ENCODE peak calls at places on chromosomes 12 and 14, in six cellular contexts. C is Caco-2, U is thoracic aorta, Y is K562, F is AG09309, R is OCI-LY7. K is an unnamed sample.

GRCh38 chr14:60738843-60739508 is 4.4 kb downstream of the MNAT1 start:
- DNase-seq in F (no peak), U (no peak), C (no peak), Y (no peak), R (no peak), K (no peak)

GRCh38 chr12:25648460-25648859 is 95.4 kb upstream of the LMNTD1 start:
- DNase-seq in U (no peak), R (no peak), C (peak; percentile 39), F (peak; percentile 25), Y (no peak), K (no peak)

GRCh38 chr12:98422809-98423208 is 92.6 kb upstream of the TMPO start:
- DNase-seq in F (no peak), C (peak; percentile 39), Y (no peak), R (no peak), U (no peak), K (peak; percentile 29)

GRCh38 chr12:101862245-101862644 is 15.1 kb upstream of the DRAM1 start:
- DNase-seq in C (no peak), Y (no peak), R (no peak), F (no peak), U (no peak), K (no peak)

GRCh38 chr14:65070710-65071033 is 31.6 kb downstream of the MAX start:
- DNase-seq in F (no peak), Y (no peak), R (no peak), U (no peak), C (no peak), K (no peak)

GRCh38 chr14:53946404-53947400 is 9.9 kb downstream of the BMP4 start:
- DNase-seq in U (no peak), R (no peak), C (no peak), F (no peak), Y (no peak), K (no peak)

GRCh38 chr14:41285193-41285748 is 321.4 kb upstream of the LRFN5 start:
- DNase-seq in U (no peak), R (peak; percentile 12), F (no peak), C (peak; percentile 68), Y (no peak), K (peak; percentile 40)

GRCh38 chr12:91289881-91290280 is 107.3 kb upstream of the DCN start:
- DNase-seq in C (no peak), R (no peak), F (no peak), U (no peak), Y (no peak), K (no peak)

GRCh38 chr14:76720382-76720813 is 40.9 kb upstream of the VASH1 start:
- DNase-seq in R (peak; percentile 61), F (no peak), C (no peak), Y (peak; percentile 22), U (no peak), K (peak; percentile 36)

GRCh38 chr12:38771871-38772270 is 133.5 kb downstream of the CPNE8 start:
- DNase-seq in C (no peak), Y (no peak), F (no peak), R (no peak), U (no peak), K (no peak)

GRCh38 chr14:92635031-92635430 is 113.4 kb downstream of the LGMN start:
- DNase-seq in Y (no peak), R (no peak), U (no peak), F (no peak), C (no peak), K (no peak)

GRCh38 chr12:6917491-6918231 is 3.3 kb downstream of the ENO2 start:
- DNase-seq in F (no peak), C (no peak), Y (no peak), U (no peak), R (no peak), K (no peak)

GRCh38 chr14:100082723-100083122 is 17.5 kb downstream of the EVL start:
- DNase-seq in U (no peak), F (no peak), C (no peak), R (no peak), Y (no peak), K (no peak)

GRCh38 chr12:102573237-102573636 is 92.9 kb upstream of the IGF1 start:
- DNase-seq in Y (no peak), C (no peak), U (no peak), F (no peak), R (no peak), K (no peak)

GRCh38 chr12:88291498-88292131 is 149.5 kb downstream of the TMTC3 start:
- DNase-seq in F (no peak), Y (no peak), U (no peak), C (no peak), R (no peak), K (no peak)

GRCh38 chr14:33773205-33774030 is 177.5 kb downstream of the EGLN3 start:
- DNase-seq in Y (no peak), U (no peak), R (peak; percentile 10), F (no peak), C (no peak), K (no peak)

GRCh38 chr14:47194051-47194450 is 481.4 kb downstream of the MDGA2 start:
- DNase-seq in F (no peak), R (no peak), U (no peak), C (no peak), Y (no peak), K (no peak)

GRCh38 chr12:31479516-31480210 is 111.3 kb downstream of the DENND5B start:
- DNase-seq in F (no peak), R (peak; percentile 14), U (no peak), Y (no peak), C (no peak), K (no peak)

GRCh38 chr12:4909734-4910501 is at the start of gene KCNA1:
- DNase-seq in Y (no peak), C (no peak), F (no peak), R (no peak), U (no peak), K (no peak)

GRCh38 chr14:67962215-67962644 is 142.7 kb downstream of the RAD51B start:
- DNase-seq in C (no peak), F (no peak), R (peak; percentile 80), Y (no peak), U (no peak), K (no peak)

GRCh38 chr14:104356738-104357688 is 218.6 kb downstream of the KIF26A start:
- DNase-seq in F (no peak), R (no peak), Y (no peak), C (no peak), U (no peak), K (no peak)

GRCh38 chr12:57087689-57088441 is 1.0 kb upstream of the NAB2 start:
- DNase-seq in C (peak; percentile 81), F (peak; percentile 92), Y (peak; percentile 90), U (peak; percentile 81), R (peak; percentile 77), K (peak; percentile 60)

GRCh38 chr14:52918486-52918885 is 32.4 kb downstream of the FERMT2 start:
- DNase-seq in R (no peak), C (no peak), Y (no peak), U (no peak), F (no peak), K (no peak)

GRCh38 chr14:94476018-94476417 is at the start of gene SERPINA9:
- DNase-seq in F (no peak), C (no peak), U (no peak), R (no peak), Y (no peak), K (no peak)

GRCh38 chr14:96588410-96589249 is 86.4 kb downstream of the PAPOLA start:
- DNase-seq in C (no peak), Y (no peak), U (no peak), F (no peak), R (no peak), K (no peak)

GRCh38 chr12:25384954-25385216 is 134.2 kb upstream of the KRAS start:
- DNase-seq in R (peak; percentile 11), C (no peak), Y (no peak), F (no peak), U (no peak), K (no peak)

GRCh38 chr14:96078687-96079016 is 39.5 kb downstream of the C14orf132 start:
- DNase-seq in R (no peak), U (no peak), F (no peak), C (no peak), Y (no peak), K (no peak)

GRCh38 chr12:93883436-93884154 is 206.4 kb downstream of the CRADD start:
- DNase-seq in C (no peak), F (peak; percentile 51), R (no peak), U (no peak), Y (no peak), K (no peak)

GRCh38 chr12:124248862-124249825 is 45.7 kb upstream of the RFLNA start:
- DNase-seq in R (no peak), C (no peak), Y (no peak), U (no peak), F (no peak), K (no peak)

GRCh38 chr14:89720741-89721315 is 233.7 kb downstream of the EFCAB11 start:
- DNase-seq in Y (no peak), C (no peak), F (no peak), U (no peak), R (peak; percentile 83), K (no peak)

GRCh38 chr12:105995986-105996385 is 142.8 kb downstream of the NUAK1 start:
- DNase-seq in Y (no peak), C (no peak), U (no peak), F (peak; percentile 85), R (no peak), K (no peak)

GRCh38 chr12:98470469-98471082 is 44.8 kb upstream of the TMPO start:
- DNase-seq in Y (no peak), R (no peak), U (no peak), C (no peak), F (no peak), K (no peak)

GRCh38 chr14:77139540-77140342 is 1.9 kb downstream of the ZDHHC22 start:
- DNase-seq in U (no peak), R (peak; percentile 43), Y (peak; percentile 66), F (no peak), C (peak; percentile 69), K (peak; percentile 29)

GRCh38 chr12:3380200-3381020 is 110.6 kb upstream of the PRMT8 start:
- DNase-seq in U (no peak), Y (no peak), C (no peak), R (no peak), F (no peak), K (no peak)
- H3K4me3 ChIP-seq in U (no peak overlapping the region), Y (no peak overlapping the region), C (no peak overlapping the region), R (no peak overlapping the region), F (no peak overlapping the region), K (no peak overlapping the region)

GRCh38 chr12:52081263-52081733 is 1.8 kb downstream of the SMIM41 start:
- DNase-seq in C (no peak), Y (no peak), U (no peak), R (peak; percentile 93), F (no peak), K (no peak)
- H3K4me3 ChIP-seq in C (no peak overlapping the region), Y (no peak overlapping the region), U (no peak overlapping the region), R (peak overlapping the region; percentile 52), F (no peak overlapping the region), K (peak overlapping the region; percentile 55)

GRCh38 chr12:49233842-49234526 is 30.9 kb upstream of the TUBA1C start:
- DNase-seq in F (no peak), U (peak; percentile 12), C (no peak), R (no peak), Y (peak; percentile 44), K (no peak)
- H3K4me3 ChIP-seq in F (no peak overlapping the region), U (peak overlapping the region; percentile 70), C (peak overlapping the region; percentile 63), R (peak overlapping the region; percentile 68), Y (peak overlapping the region; percentile 34), K (no peak overlapping the region)

DNA sequence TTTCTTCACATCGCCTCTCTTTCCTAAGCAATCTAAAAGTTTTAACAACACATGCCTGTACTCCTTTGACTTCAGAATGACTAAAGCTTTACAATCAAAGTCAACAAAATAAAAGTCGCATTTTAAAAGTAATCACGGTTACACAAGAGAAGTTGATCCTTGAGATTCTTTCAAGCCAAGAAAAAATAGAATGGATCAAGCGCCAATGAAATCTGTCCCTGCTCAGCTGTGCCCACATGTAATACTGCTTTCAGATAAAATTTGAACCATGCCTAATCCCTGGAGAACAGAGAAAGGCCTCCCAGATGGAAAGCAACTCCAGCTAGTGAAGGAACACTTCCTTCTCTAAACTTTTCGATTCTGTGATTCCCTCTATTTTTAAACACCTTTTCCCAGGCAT is 113.1 kb downstream of the FBXL14 start:
- DNase-seq in R (no peak), F (no peak), U (no peak), C (no peak), Y (no peak), K (no peak)
- H3K4me3 ChIP-seq in R (no peak overlapping the region), F (no peak overlapping the region), U (no peak overlapping the region), C (no peak overlapping the region), Y (no peak overlapping the region), K (no peak overlapping the region)